ENCODE peak calls at places on chromosomes 12 and 14, in four cellular contexts. Y is Panc1, L is epithelial cell of prostate, K is tibial nerve. W is an unnamed sample.

GRCh38 chr14:88289214-88289613 is 33.9 kb downstream of the KCNK10 start:
- DNase-seq in Y (no peak), L (peak; percentile 57), K (no peak), W (no peak)

GRCh38 chr12:5733136-5733755 is 211.8 kb downstream of the ANO2 start:
- DNase-seq in Y (no peak), L (peak; percentile 92), K (no peak), W (no peak)

GRCh38 chr14:36605506-36605857 is 23.1 kb upstream of the NKX2-8 start:
- DNase-seq in Y (no peak), L (no peak), K (no peak), W (no peak)

GRCh38 chr14:23910081-23910875 is 43.3 kb upstream of the DHRS4 start:
- DNase-seq in Y (peak; percentile 27), L (no peak), K (peak; percentile 12), W (no peak)

GRCh38 chr14:65472189-65472588 is 59.7 kb downstream of the FUT8 start:
- DNase-seq in Y (no peak), L (no peak), K (no peak), W (no peak)

GRCh38 chr12:124455336-124455735 is 112.1 kb downstream of the NCOR2 start:
- DNase-seq in Y (no peak), L (no peak), K (no peak), W (no peak)

GRCh38 chr14:37480446-37481290 is 114.4 kb downstream of the FOXA1 start:
- DNase-seq in Y (no peak), L (no peak), K (no peak), W (no peak)

GRCh38 chr14:30982583-30982982 is 42.9 kb upstream of the AP4S1 start:
- DNase-seq in Y (no peak), L (no peak), K (no peak), W (no peak)

GRCh38 chr14:87745507-87746118 is 247.4 kb downstream of the GALC start:
- DNase-seq in Y (peak; percentile 38), L (peak; percentile 3), K (no peak), W (no peak)

GRCh38 chr14:36646664-36647416 is 14.8 kb upstream of the PAX9 start:
- DNase-seq in Y (no peak), L (no peak), K (no peak), W (no peak)

GRCh38 chr12:30970559-30971202 is 44.1 kb downstream of the TSPAN11 start:
- DNase-seq in Y (no peak), L (no peak), K (no peak), W (no peak)

GRCh38 chr14:64708148-64709004 is 4.2 kb downstream of the PLEKHG3 start:
- DNase-seq in Y (no peak), L (peak; percentile 62), K (no peak), W (peak; percentile 28)

GRCh38 chr14:93008381-93008780 is 85.4 kb downstream of the CHGA start:
- DNase-seq in Y (no peak), L (no peak), K (no peak), W (peak; percentile 46)

GRCh38 chr12:54036620-54037359 is 3.9 kb downstream of the HOXC5 start:
- DNase-seq in Y (no peak), L (peak; percentile 18), K (no peak), W (no peak)

GRCh38 chr12:123478762-123479161 is 20.8 kb downstream of the SNRNP35 start:
- DNase-seq in Y (no peak), L (no peak), K (no peak), W (peak; percentile 64)

GRCh38 chr12:97502600-97502999 is 40.0 kb downstream of the RMST start:
- DNase-seq in Y (no peak), L (no peak), K (no peak), W (no peak)

GRCh38 chr14:68292467-68293334 is 473.1 kb downstream of the RAD51B start:
- DNase-seq in Y (no peak), L (no peak), K (no peak), W (no peak)

GRCh38 chr12:62799126-62799736 is 135.7 kb downstream of the PPM1H start:
- DNase-seq in Y (peak; percentile 63), L (no peak), K (peak; percentile 94), W (peak; percentile 5)

GRCh38 chr12:77032406-77032805 is 33.0 kb downstream of the E2F7 start:
- DNase-seq in Y (no peak), L (peak; percentile 91), K (no peak), W (no peak)

GRCh38 chr12:7645395-7646177 is 20.1 kb downstream of the APOBEC1 start:
- DNase-seq in Y (no peak), L (no peak), K (peak; percentile 69), W (no peak)

GRCh38 chr12:107349008-107349747 is 255.8 kb upstream of the CRY1 start:
- DNase-seq in Y (peak; percentile 27), L (peak; percentile 92), K (peak; percentile 33), W (no peak)

GRCh38 chr14:96225745-96226151 is 21.1 kb downstream of the BDKRB2 start:
- DNase-seq in Y (no peak), L (no peak), K (no peak), W (no peak)

GRCh38 chr12:1377681-1378080 is 216.7 kb downstream of the FBXL14 start:
- DNase-seq in Y (no peak), L (no peak), K (no peak), W (no peak)

GRCh38 chr12:123271182-123271491 is 519 bp downstream of the CDK2AP1 start:
- DNase-seq in Y (no peak), L (no peak), K (peak; percentile 44), W (peak; percentile 30)

GRCh38 chr14:104694991-104695659 is 5.7 kb downstream of the INF2 start:
- DNase-seq in Y (no peak), L (no peak), K (no peak), W (no peak)

GRCh38 chr12:50550530-50551223 is 45.9 kb downstream of the DIP2B start:
- DNase-seq in Y (no peak), L (peak; percentile 59), K (no peak), W (no peak)
- H3K27ac ChIP-seq in Y (peak overlapping the region; percentile 64), L (peak overlapping the region; percentile 69), K (no peak overlapping the region), W (no peak overlapping the region)

GRCh38 chr14:69441948-69442347 is 42.6 kb upstream of the PLEKHD1 start:
- DNase-seq in Y (no peak), L (no peak), K (no peak), W (no peak)
- H3K27ac ChIP-seq in Y (no peak overlapping the region), L (no peak overlapping the region), K (no peak overlapping the region), W (no peak overlapping the region)

GRCh38 chr12:106113446-106114083 is 25.2 kb downstream of the NUAK1 start:
- DNase-seq in Y (no peak), L (no peak), K (peak; percentile 58), W (no peak)
- H3K27ac ChIP-seq in Y (peak overlapping the region; percentile 86), L (peak overlapping the region; percentile 95), K (peak overlapping the region; percentile 63), W (peak overlapping the region; percentile 58)

GRCh38 chr12:89353188-89353822 is 1.0 kb upstream of the DUSP6 start:
- DNase-seq in Y (no peak), L (no peak), K (peak; percentile 33), W (no peak)

GRCh38 chr12:89352242-89352491 is 134 bp downstream of the DUSP6 start:
- DNase-seq in Y (no peak), L (no peak), K (no peak), W (no peak)

GRCh38 chr12:89353823-89354629 is 1.7 kb upstream of the DUSP6 start:
- DNase-seq in Y (no peak), L (peak; percentile 39), K (peak; percentile 40), W (no peak)

GRCh38 chr12:89351489-89352241 is 636 bp downstream of the DUSP6 start:
- DNase-seq in Y (no peak), L (no peak), K (no peak), W (no peak)

DNA sequence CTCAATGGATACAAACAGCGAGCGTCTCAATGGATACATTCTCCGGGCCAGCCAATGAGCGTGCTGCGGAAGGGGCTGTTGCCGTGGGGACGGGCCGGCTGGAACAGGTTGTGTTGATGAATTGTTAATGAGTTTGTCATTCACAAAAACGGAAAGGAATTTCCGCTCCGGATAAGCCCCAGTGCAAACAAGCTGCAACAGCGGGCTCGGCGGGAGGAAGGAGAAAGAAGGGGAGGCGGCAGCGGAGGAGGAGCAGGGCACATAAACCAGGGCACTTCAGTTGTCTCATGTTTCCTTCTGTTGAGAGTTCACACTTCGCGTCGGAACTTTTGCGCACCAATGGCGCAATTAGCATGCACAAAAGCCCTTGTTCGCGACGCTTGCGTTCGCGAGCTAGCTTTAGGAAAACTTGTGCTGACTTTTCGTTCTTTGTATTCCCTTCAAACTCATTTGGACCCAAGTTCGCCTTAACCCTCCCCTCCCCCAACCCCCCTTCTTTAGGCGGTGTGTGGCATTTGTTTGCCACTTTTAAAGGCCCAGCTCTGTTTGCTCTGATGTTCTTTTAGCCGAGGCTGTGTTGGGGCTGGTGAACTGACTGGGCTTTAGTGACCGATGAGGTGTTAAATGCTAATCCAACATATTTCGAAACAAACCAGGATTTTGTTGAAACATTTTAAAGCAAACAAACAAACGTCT is at the start of gene DUSP6:
- DNase-seq in Y (peak; percentile 94), L (peak; percentile 99), K (peak; percentile 92), W (peak; percentile 81)
- H3K27ac ChIP-seq in Y (peak within 1 kb of the TSS; percentile 86), L (peak within 1 kb of the TSS; percentile 100), K (peak within 1 kb of the TSS; percentile 97), W (peak within 1 kb of the TSS; percentile 91)

GRCh38 chr14:91385227-91385626 is 32.4 kb downstream of the CCDC88C start:
- DNase-seq in Y (no peak), L (no peak), K (no peak), W (no peak)

GRCh38 chr14:91381801-91382670 is 35.6 kb downstream of the CCDC88C start:
- DNase-seq in Y (no peak), L (no peak), K (no peak), W (no peak)

GRCh38 chr14:91380610-91381371 is 36.8 kb downstream of the CCDC88C start:
- DNase-seq in Y (no peak), L (no peak), K (no peak), W (no peak)

GRCh38 chr14:91382712-91383111 is 34.9 kb downstream of the CCDC88C start:
- DNase-seq in Y (no peak), L (no peak), K (no peak), W (no peak)

GRCh38 chr14:91383439-91383838 is 34.2 kb downstream of the CCDC88C start:
- DNase-seq in Y (no peak), L (no peak), K (no peak), W (no peak)
- H3K27ac ChIP-seq in Y (no peak overlapping the region), L (no peak overlapping the region), K (no peak overlapping the region), W (peak overlapping the region; percentile 52)

W was measured in caudate nucleus.